ENCODE peak calls at places on chromosomes 4 and X, in nine cellular contexts. One of them, this sample, is unnamed.

GRCh38 chr4:176837176-176837915 is 44.6 kb upstream of the VEGFC start:
- DNase-seq in OCI-LY7: no peak
- DNase-seq in BJ: no peak
- DNase-seq in psoas muscle: no peak
- DNase-seq in choroid plexus epithelial cell: no peak
- DNase-seq in fibroblast of pulmonary artery: peak
- DNase-seq in fibroblast of mammary gland: peak
- DNase-seq in pancreas: no peak
- DNase-seq in GM20000: no peak
- DNase-seq in this sample: no peak

GRCh38 chr4:140090215-140090731 is 63.7 kb downstream of the MAML3 start:
- DNase-seq in pancreas: no peak
- DNase-seq in psoas muscle: no peak
- DNase-seq in GM20000: no peak
- DNase-seq in BJ: no peak
- DNase-seq in choroid plexus epithelial cell: peak
- DNase-seq in fibroblast of pulmonary artery: peak
- DNase-seq in OCI-LY7: no peak
- DNase-seq in fibroblast of mammary gland: no peak
- DNase-seq in this sample: no peak

GRCh38 chr4:7524841-7525240 is 90.1 kb upstream of the PSAPL1 start:
- DNase-seq in fibroblast of pulmonary artery: no peak
- DNase-seq in fibroblast of mammary gland: no peak
- DNase-seq in BJ: no peak
- DNase-seq in psoas muscle: no peak
- DNase-seq in pancreas: no peak
- DNase-seq in choroid plexus epithelial cell: no peak
- DNase-seq in OCI-LY7: no peak
- DNase-seq in GM20000: no peak
- DNase-seq in this sample: no peak

GRCh38 chr4:76174216-76174615 is 26.0 kb upstream of the NUP54 start:
- DNase-seq in choroid plexus epithelial cell: no peak
- DNase-seq in fibroblast of pulmonary artery: no peak
- DNase-seq in BJ: no peak
- DNase-seq in GM20000: no peak
- DNase-seq in fibroblast of mammary gland: no peak
- DNase-seq in pancreas: no peak
- DNase-seq in psoas muscle: no peak
- DNase-seq in OCI-LY7: no peak
- DNase-seq in this sample: no peak

GRCh38 chr4:35151816-35152572 is 1092.3 kb downstream of the ARAP2 start:
- DNase-seq in fibroblast of pulmonary artery: no peak
- DNase-seq in GM20000: peak
- DNase-seq in fibroblast of mammary gland: no peak
- DNase-seq in BJ: no peak
- DNase-seq in pancreas: no peak
- DNase-seq in OCI-LY7: peak
- DNase-seq in psoas muscle: no peak
- DNase-seq in choroid plexus epithelial cell: no peak
- DNase-seq in this sample: no peak

GRCh38 chr4:108049406-108049805 is 59.7 kb downstream of the HADH start:
- DNase-seq in GM20000: no peak
- DNase-seq in OCI-LY7: no peak
- DNase-seq in pancreas: no peak
- DNase-seq in choroid plexus epithelial cell: no peak
- DNase-seq in fibroblast of pulmonary artery: no peak
- DNase-seq in fibroblast of mammary gland: no peak
- DNase-seq in psoas muscle: no peak
- DNase-seq in BJ: no peak
- DNase-seq in this sample: no peak

GRCh38 chr4:55311792-55312490 is 34.1 kb upstream of the SRD5A3 start:
- DNase-seq in BJ: no peak
- DNase-seq in psoas muscle: no peak
- DNase-seq in fibroblast of mammary gland: peak
- DNase-seq in OCI-LY7: no peak
- DNase-seq in choroid plexus epithelial cell: peak
- DNase-seq in GM20000: no peak
- DNase-seq in fibroblast of pulmonary artery: peak
- DNase-seq in pancreas: no peak
- DNase-seq in this sample: no peak

GRCh38 chrX:8913665-8914409 is 112.7 kb upstream of the FAM9A start:
- DNase-seq in GM20000: no peak
- DNase-seq in choroid plexus epithelial cell: peak
- DNase-seq in pancreas: no peak
- DNase-seq in psoas muscle: no peak
- DNase-seq in BJ: peak
- DNase-seq in OCI-LY7: no peak
- DNase-seq in fibroblast of pulmonary artery: peak
- DNase-seq in fibroblast of mammary gland: peak
- DNase-seq in this sample: no peak

GRCh38 chr4:119138046-119138445 is 2.4 kb downstream of the MYOZ2 start:
- DNase-seq in choroid plexus epithelial cell: peak
- DNase-seq in fibroblast of pulmonary artery: peak
- DNase-seq in BJ: no peak
- DNase-seq in psoas muscle: no peak
- DNase-seq in pancreas: no peak
- DNase-seq in OCI-LY7: no peak
- DNase-seq in GM20000: no peak
- DNase-seq in fibroblast of mammary gland: peak
- DNase-seq in this sample: no peak

GRCh38 chr4:181301735-181302380 is 941.3 kb upstream of the TENM3 start:
- DNase-seq in fibroblast of mammary gland: peak
- DNase-seq in choroid plexus epithelial cell: peak
- DNase-seq in OCI-LY7: peak
- DNase-seq in fibroblast of pulmonary artery: peak
- DNase-seq in psoas muscle: peak
- DNase-seq in pancreas: peak
- DNase-seq in BJ: no peak
- DNase-seq in GM20000: peak
- DNase-seq in this sample: peak
- TF ChIP-seq CTCF in fibroblast of mammary gland: peak
- TF ChIP-seq CTCF in choroid plexus epithelial cell: peak
- TF ChIP-seq CTCF in OCI-LY7: peak
- TF ChIP-seq CTCF in fibroblast of pulmonary artery: peak
- TF ChIP-seq CTCF in psoas muscle: peak
- TF ChIP-seq CTCF in pancreas: peak
- TF ChIP-seq CTCF in BJ: peak
- TF ChIP-seq CTCF in GM20000: peak
- TF ChIP-seq CTCF in this sample: peak

DNA sequence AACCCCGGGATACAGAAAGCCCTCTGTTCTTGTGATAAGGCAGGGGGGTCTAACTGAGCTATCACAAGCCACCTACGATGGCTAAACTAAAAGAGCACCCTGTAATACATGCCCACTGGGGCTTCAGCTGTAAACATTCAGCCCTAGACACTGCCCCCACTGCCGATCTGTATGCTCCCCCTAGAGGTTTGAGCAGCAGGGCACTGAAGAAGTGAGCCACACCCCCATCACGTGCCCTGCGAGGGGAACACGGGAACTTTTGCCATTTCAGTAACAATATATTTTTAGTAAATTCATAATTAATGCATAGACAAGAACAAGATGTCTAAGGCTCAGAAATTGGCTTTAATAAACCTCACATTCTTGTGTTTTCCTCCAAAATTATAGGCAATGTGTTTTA is 235.2 kb upstream of the SFRP2 start:
- DNase-seq in psoas muscle: no peak
- DNase-seq in GM20000: no peak
- DNase-seq in fibroblast of pulmonary artery: no peak
- DNase-seq in OCI-LY7: no peak
- DNase-seq in choroid plexus epithelial cell: peak
- DNase-seq in BJ: no peak
- DNase-seq in fibroblast of mammary gland: no peak
- DNase-seq in pancreas: no peak
- DNase-seq in this sample: no peak
- TF ChIP-seq CTCF in psoas muscle: no peak
- TF ChIP-seq CTCF in GM20000: no peak
- TF ChIP-seq CTCF in fibroblast of pulmonary artery: no peak
- TF ChIP-seq CTCF in OCI-LY7: peak
- TF ChIP-seq CTCF in choroid plexus epithelial cell: peak
- TF ChIP-seq CTCF in BJ: no peak
- TF ChIP-seq CTCF in fibroblast of mammary gland: peak
- TF ChIP-seq CTCF in pancreas: no peak
- TF ChIP-seq CTCF in this sample: peak

DNA sequence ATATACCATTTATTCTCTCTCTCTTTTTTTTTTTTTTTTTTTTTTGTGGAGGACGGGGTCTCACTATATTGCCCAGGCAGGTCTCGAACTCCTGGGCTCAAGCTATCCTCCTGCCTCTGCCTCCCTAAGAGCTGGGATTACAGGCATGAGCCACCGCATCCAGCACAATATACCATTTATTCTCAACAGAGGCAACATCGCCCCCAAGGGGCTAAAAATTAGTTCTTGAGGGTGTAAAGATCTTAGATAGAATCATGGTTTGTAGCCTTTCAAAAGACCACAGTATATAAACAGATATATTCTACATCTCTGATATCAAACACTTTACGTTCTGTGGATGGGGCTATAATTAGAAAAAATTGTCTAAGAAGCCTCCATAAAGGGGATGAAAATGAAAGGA is 39.8 kb upstream of the TCEAL2 start:
- DNase-seq in fibroblast of pulmonary artery: no peak
- DNase-seq in pancreas: no peak
- DNase-seq in psoas muscle: no peak
- DNase-seq in choroid plexus epithelial cell: peak
- DNase-seq in BJ: no peak
- DNase-seq in GM20000: no peak
- DNase-seq in OCI-LY7: no peak
- DNase-seq in fibroblast of mammary gland: no peak
- DNase-seq in this sample: no peak
- TF ChIP-seq CTCF in fibroblast of pulmonary artery: no peak
- TF ChIP-seq CTCF in pancreas: no peak
- TF ChIP-seq CTCF in psoas muscle: no peak
- TF ChIP-seq CTCF in choroid plexus epithelial cell: no peak
- TF ChIP-seq CTCF in BJ: no peak
- TF ChIP-seq CTCF in GM20000: no peak
- TF ChIP-seq CTCF in OCI-LY7: no peak
- TF ChIP-seq CTCF in fibroblast of mammary gland: no peak
- TF ChIP-seq CTCF in this sample: no peak

GRCh38 chr4:186228514-186228894 is 1.2 kb downstream of the KLKB1 start:
- DNase-seq in OCI-LY7: no peak
- DNase-seq in fibroblast of mammary gland: no peak
- DNase-seq in fibroblast of pulmonary artery: peak
- DNase-seq in psoas muscle: no peak
- DNase-seq in pancreas: no peak
- DNase-seq in BJ: no peak
- DNase-seq in GM20000: no peak
- DNase-seq in choroid plexus epithelial cell: peak
- DNase-seq in this sample: no peak
- TF ChIP-seq CTCF in OCI-LY7: no peak
- TF ChIP-seq CTCF in fibroblast of mammary gland: no peak
- TF ChIP-seq CTCF in fibroblast of pulmonary artery: no peak
- TF ChIP-seq CTCF in psoas muscle: no peak
- TF ChIP-seq CTCF in pancreas: no peak
- TF ChIP-seq CTCF in BJ: no peak
- TF ChIP-seq CTCF in GM20000: no peak
- TF ChIP-seq CTCF in choroid plexus epithelial cell: no peak
- TF ChIP-seq CTCF in this sample: no peak

DNA sequence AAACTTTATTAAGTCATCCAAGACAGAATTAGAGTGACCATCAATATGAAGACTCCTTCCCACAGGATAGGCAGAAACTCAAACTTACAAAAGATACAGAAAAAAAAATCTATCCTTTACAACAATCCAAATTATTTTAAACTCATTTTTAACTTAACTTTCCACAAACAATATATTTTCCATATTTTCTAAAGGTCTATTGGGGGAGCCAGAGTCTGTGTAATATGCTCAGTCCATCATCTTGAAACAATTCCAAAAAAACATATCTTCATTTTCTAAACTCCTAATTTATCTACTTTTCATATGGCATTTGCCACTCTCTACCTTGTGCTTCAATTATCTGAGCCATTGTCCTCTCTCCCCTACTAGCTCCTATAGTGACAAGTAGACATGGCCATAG is 378.1 kb downstream of the PDGFC start:
- DNase-seq in OCI-LY7: no peak
- DNase-seq in psoas muscle: no peak
- DNase-seq in GM20000: no peak
- DNase-seq in fibroblast of mammary gland: peak
- DNase-seq in fibroblast of pulmonary artery: no peak
- DNase-seq in choroid plexus epithelial cell: peak
- DNase-seq in pancreas: no peak
- DNase-seq in BJ: no peak
- DNase-seq in this sample: no peak
- TF ChIP-seq CTCF in OCI-LY7: no peak
- TF ChIP-seq CTCF in psoas muscle: peak
- TF ChIP-seq CTCF in GM20000: no peak
- TF ChIP-seq CTCF in fibroblast of mammary gland: peak
- TF ChIP-seq CTCF in fibroblast of pulmonary artery: peak
- TF ChIP-seq CTCF in choroid plexus epithelial cell: peak
- TF ChIP-seq CTCF in pancreas: no peak
- TF ChIP-seq CTCF in BJ: peak
- TF ChIP-seq CTCF in this sample: no peak

DNA sequence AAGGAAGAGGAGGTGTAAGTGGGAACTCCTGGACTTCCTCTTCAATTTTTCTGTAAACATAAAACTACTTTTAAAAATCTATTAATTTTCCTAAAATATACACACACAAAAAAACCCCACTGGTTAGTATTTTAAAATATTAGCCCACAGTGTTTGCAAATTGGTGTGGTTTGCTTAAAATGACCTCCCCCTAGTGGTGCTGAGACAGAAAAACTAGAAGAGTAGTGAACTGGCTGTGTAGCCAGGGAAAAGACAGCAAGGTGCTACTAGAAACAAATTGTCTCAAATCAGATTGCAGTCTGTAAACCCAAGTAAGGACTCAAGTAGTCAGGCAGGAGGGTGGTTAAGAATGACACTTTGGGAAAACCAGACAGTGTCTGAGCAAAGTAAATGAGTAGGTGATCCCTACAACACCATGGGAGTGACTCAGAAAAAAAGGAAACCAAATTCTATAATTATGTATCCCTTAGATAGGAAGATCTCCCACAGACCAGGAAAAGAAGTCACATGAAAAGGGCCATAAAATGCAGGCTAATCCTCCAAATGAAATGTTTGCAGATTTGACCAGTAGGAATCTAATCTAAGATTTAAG is 26.0 kb downstream of the AMTN start:
- DNase-seq in GM20000: no peak
- DNase-seq in psoas muscle: no peak
- DNase-seq in BJ: no peak
- DNase-seq in pancreas: no peak
- DNase-seq in fibroblast of mammary gland: peak
- DNase-seq in fibroblast of pulmonary artery: peak
- DNase-seq in choroid plexus epithelial cell: peak
- DNase-seq in OCI-LY7: peak
- DNase-seq in this sample: no peak
- TF ChIP-seq CTCF in GM20000: peak
- TF ChIP-seq CTCF in psoas muscle: no peak
- TF ChIP-seq CTCF in BJ: peak
- TF ChIP-seq CTCF in pancreas: peak
- TF ChIP-seq CTCF in fibroblast of mammary gland: peak
- TF ChIP-seq CTCF in fibroblast of pulmonary artery: peak
- TF ChIP-seq CTCF in choroid plexus epithelial cell: peak
- TF ChIP-seq CTCF in OCI-LY7: peak
- TF ChIP-seq CTCF in this sample: peak

DNA sequence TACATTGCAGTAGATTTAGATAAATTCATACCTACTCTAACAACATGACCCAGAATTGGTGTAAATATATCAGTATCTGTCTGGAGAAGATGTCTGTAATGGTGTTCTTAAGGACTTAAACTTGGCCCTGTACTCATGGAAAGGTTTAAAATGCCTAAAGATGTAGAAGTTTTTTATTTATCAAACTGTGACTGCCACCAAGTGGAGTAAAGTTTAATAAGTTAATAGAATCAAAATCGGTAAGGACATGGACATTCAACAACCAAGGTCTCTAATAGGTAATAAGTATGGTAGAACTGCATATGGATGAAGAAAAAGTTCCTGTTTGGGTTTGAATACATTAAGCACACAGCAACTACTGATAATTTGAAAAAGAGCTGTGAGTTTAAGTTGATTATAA is 474.0 kb upstream of the NDST3 start:
- DNase-seq in fibroblast of pulmonary artery: peak
- DNase-seq in psoas muscle: no peak
- DNase-seq in BJ: no peak
- DNase-seq in fibroblast of mammary gland: peak
- DNase-seq in OCI-LY7: no peak
- DNase-seq in GM20000: no peak
- DNase-seq in pancreas: no peak
- DNase-seq in choroid plexus epithelial cell: peak
- DNase-seq in this sample: no peak
- TF ChIP-seq CTCF in fibroblast of pulmonary artery: no peak
- TF ChIP-seq CTCF in psoas muscle: no peak
- TF ChIP-seq CTCF in BJ: no peak
- TF ChIP-seq CTCF in fibroblast of mammary gland: no peak
- TF ChIP-seq CTCF in OCI-LY7: peak
- TF ChIP-seq CTCF in GM20000: no peak
- TF ChIP-seq CTCF in pancreas: no peak
- TF ChIP-seq CTCF in choroid plexus epithelial cell: peak
- TF ChIP-seq CTCF in this sample: no peak

This sample was measured in GM13976.